ENCODE peak calls at places on chromosomes 3 and 15, in nine cellular contexts. E is GM12878, D is ovary, M is GM23338, K is right lobe of liver, S is stomach, I is IMR-90, R is cardiac muscle cell, Z is hepatocyte. B is an unnamed sample.

GRCh38 chr3:141379250-141379872 is 11.1 kb downstream of the ZBTB38 start:
- DNase-seq in E (peak; percentile 95), D (no peak), M (no peak), K (no peak), S (no peak), I (no peak), R (no peak), Z (no peak), B (no peak)

GRCh38 chr3:15271030-15271429 is 61.4 kb downstream of the SH3BP5 start:
- DNase-seq in E (no peak), D (no peak), M (no peak), K (no peak), S (no peak), I (no peak), R (no peak), Z (no peak), B (no peak)

GRCh38 chr3:72791132-72791531 is 57.1 kb downstream of the SHQ1 start:
- DNase-seq in E (no peak), D (no peak), M (no peak), K (no peak), S (no peak), I (no peak), R (no peak), Z (no peak), B (no peak)

GRCh38 chr3:159416854-159417253 is 571.8 kb upstream of the IL12A start:
- DNase-seq in E (no peak), D (no peak), M (no peak), K (no peak), S (no peak), I (peak; percentile 45), R (peak; percentile 7), Z (no peak), B (no peak)

GRCh38 chr3:129577925-129578742 is 28.3 kb downstream of the PLXND1 start:
- DNase-seq in E (no peak), D (no peak), M (no peak), K (no peak), S (no peak), I (no peak), R (no peak), Z (no peak), B (peak; percentile 74)

GRCh38 chr3:114649331-114649730 is 355.5 kb downstream of the TIGIT start:
- DNase-seq in E (no peak), D (no peak), M (no peak), K (no peak), S (no peak), I (peak; percentile 54), R (no peak), Z (no peak), B (no peak)

GRCh38 chr3:98702166-98702565 is 61.0 kb upstream of the ST3GAL6 start:
- DNase-seq in E (no peak), D (no peak), M (no peak), K (no peak), S (no peak), I (peak; percentile 55), R (no peak), Z (no peak), B (no peak)

GRCh38 chr3:138461696-138462295 is 27.4 kb downstream of the ESYT3 start:
- DNase-seq in E (no peak), D (no peak), M (no peak), K (no peak), S (no peak), I (no peak), R (no peak), Z (no peak), B (peak; percentile 13)

GRCh38 chr3:144585953-144586352 is 614.3 kb downstream of the DIPK2A start:
- DNase-seq in E (no peak), D (no peak), M (no peak), K (no peak), S (no peak), I (no peak), R (no peak), Z (no peak), B (no peak)

GRCh38 chr15:66099950-66100671 is 153.4 kb downstream of the MEGF11 start:
- DNase-seq in E (no peak), D (no peak), M (no peak), K (no peak), S (no peak), I (no peak), R (peak; percentile 49), Z (no peak), B (no peak)

GRCh38 chr3:14829811-14830210 is 11.0 kb downstream of the FGD5 start:
- DNase-seq in E (no peak), D (no peak), M (no peak), K (no peak), S (no peak), I (no peak), R (no peak), Z (no peak), B (no peak)

GRCh38 chr15:52789601-52790165 is 453 bp downstream of the ONECUT1 start:
- DNase-seq in E (no peak), D (no peak), M (peak; percentile 46), K (peak; percentile 65), S (no peak), I (peak; percentile 10), R (peak; percentile 51), Z (no peak), B (peak; percentile 45)

GRCh38 chr3:56833031-56833430 is 31.3 kb upstream of the ARHGEF3 start:
- DNase-seq in E (no peak), D (no peak), M (no peak), K (no peak), S (no peak), I (no peak), R (no peak), Z (no peak), B (no peak)

GRCh38 chr3:71563827-71564226 is 19.7 kb downstream of the FOXP1 start:
- DNase-seq in E (peak; percentile 27), D (no peak), M (no peak), K (no peak), S (peak; percentile 44), I (no peak), R (no peak), Z (no peak), B (no peak)

GRCh38 chr3:71562938-71563337 is 20.6 kb downstream of the FOXP1 start:
- DNase-seq in E (no peak), D (no peak), M (no peak), K (no peak), S (no peak), I (no peak), R (no peak), Z (no peak), B (no peak)

GRCh38 chr3:71559021-71559420 is 24.5 kb downstream of the FOXP1 start:
- DNase-seq in E (no peak), D (no peak), M (no peak), K (no peak), S (no peak), I (no peak), R (no peak), Z (no peak), B (no peak)

GRCh38 chr3:71560665-71561064 is 22.9 kb downstream of the FOXP1 start:
- DNase-seq in E (no peak), D (no peak), M (no peak), K (no peak), S (no peak), I (peak; percentile 20), R (no peak), Z (no peak), B (no peak)

DNA sequence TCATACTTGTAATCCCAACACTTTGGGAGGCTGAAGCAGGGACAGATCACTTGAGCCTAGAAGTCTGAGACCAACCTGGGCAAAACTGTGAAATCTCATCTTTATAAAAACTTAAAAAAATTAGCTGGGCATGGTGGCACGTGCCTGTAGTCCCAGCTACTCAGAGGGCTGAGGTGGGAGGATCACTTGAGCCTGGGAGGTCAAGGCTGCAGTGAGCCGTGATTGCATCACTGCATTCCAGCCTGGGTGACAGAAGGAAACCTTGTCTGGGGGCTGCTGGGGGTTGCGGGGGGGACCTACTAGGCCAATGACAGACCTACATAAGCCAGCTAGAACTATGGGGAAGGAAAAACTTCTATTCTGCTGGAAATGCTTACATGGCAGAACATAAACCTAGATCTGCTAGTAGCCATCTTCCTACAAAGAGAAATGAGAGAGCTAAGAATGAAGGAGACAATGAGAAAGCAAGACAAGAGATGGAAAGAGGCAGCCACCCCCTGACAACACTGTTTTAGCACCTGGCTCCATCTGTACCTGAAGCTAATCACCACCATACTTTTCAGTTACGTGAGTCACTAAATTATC is 23.9 kb downstream of the FOXP1 start:
- DNase-seq in E (no peak), D (no peak), M (no peak), K (no peak), S (no peak), I (no peak), R (no peak), Z (no peak), B (no peak)
- H3K4me1 ChIP-seq in E (peaks cover 11% of the 10 kb centered on the region), D (peaks cover 1% of the 10 kb centered on the region), M (no peaks in the 10 kb centered on the region), K (no peaks in the 10 kb centered on the region), S (peaks cover 14% of the 10 kb centered on the region), I (peaks cover 9% of the 10 kb centered on the region), R (no peaks in the 10 kb centered on the region), Z (no peaks in the 10 kb centered on the region), B (peaks cover under 1% of the 10 kb centered on the region)

GRCh38 chr3:107116251-107116650 is 261.0 kb upstream of the CCDC54 start:
- DNase-seq in E (no peak), D (no peak), M (no peak), K (no peak), S (no peak), I (no peak), R (no peak), Z (no peak), B (no peak)
- TF ChIP-seq CTCF in E (no peak), D (no peak), M (no peak), K (no peak), S (no peak), I (no peak), R (no peak), Z (no peak), B (no peak)

GRCh38 chr3:41317718-41318117 is 118.4 kb downstream of the CTNNB1 start:
- DNase-seq in E (no peak), D (no peak), M (no peak), K (no peak), S (no peak), I (peak; percentile 20), R (no peak), Z (peak; percentile 30), B (no peak)
- H3K36me3 ChIP-seq in E (no peaks in the 10 kb centered on the region), D (no peaks in the 10 kb centered on the region), M (no peaks in the 10 kb centered on the region), K (no peaks in the 10 kb centered on the region), S (no peaks in the 10 kb centered on the region), I (no peaks in the 10 kb centered on the region), R (no peaks in the 10 kb centered on the region), Z (no peaks in the 10 kb centered on the region), B (no peaks in the 10 kb centered on the region)

DNA sequence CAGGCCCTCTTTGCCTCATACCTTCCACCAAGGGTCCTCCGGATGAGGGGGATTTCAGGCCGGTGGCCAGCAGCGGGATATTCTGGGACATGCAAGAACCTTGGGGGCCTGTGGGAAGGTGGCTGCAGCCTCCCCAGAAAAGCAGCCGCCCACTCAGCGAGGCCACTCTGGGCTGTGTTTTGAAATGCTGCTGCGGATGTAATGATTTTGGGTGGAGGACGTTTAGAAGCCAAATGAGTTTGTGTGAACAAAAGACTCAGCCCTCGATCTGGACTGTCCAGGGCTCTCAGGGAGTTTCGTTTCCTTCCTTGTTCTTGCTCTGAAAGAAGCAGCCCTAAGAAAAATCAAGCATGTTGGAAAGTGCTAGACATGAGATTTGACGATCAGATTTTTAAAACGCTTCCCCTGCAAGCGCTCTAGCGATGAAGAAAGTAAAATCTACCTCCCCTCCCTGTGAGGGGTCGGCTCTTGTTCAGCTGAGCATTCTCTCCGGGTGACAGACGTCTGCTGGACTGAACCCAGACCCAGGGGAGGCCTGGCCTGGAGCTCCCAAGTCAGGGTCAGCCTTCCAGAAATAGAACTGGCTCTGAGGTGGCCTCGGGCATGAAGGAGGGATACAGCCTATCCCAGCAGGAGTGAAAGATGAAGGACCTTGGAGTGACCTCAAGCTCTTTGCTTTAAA is 12.9 kb downstream of the HEG1 start:
- DNase-seq in E (no peak), D (peak; percentile 59), M (no peak), K (no peak), S (no peak), I (peak; percentile 50), R (peak; percentile 89), Z (no peak), B (no peak)
- H3K4me1 ChIP-seq in E (no peaks in the 10 kb centered on the region), D (peaks cover 22% of the 10 kb centered on the region), M (peaks cover 44% of the 10 kb centered on the region), K (no peaks in the 10 kb centered on the region), S (peaks cover 28% of the 10 kb centered on the region), I (peaks cover 45% of the 10 kb centered on the region), R (peaks cover 96% of the 10 kb centered on the region), Z (peaks cover 32% of the 10 kb centered on the region), B (peaks cover 94% of the 10 kb centered on the region)

B was measured in lower lobe of right lung.